ENCODE peak calls at places on chromosomes 12 and 14, in eight cellular contexts. Z is A549; D is bronchial epithelial cell; G is stimulated activated CD4-positive, alpha-beta T cell treated with anti-CD3 and anti-CD28 coated beads, Interleukin-4, amount 100 ng/mL, for 1 hour; L is cardiac fibroblast; Y is NAMALWA; T is OCI-M1; K is foreskin melanocyte. W is an unnamed sample.

GRCh38 chr12:119179335-119180021 is 747 bp downstream of the HSPB8 start:
- DNase-seq in K (no peak), T (no peak), G (no peak), Y (no peak), D (peak), L (peak), Z (peak), W (peak)

GRCh38 chr12:107122452-107122958 is 29.2 kb upstream of the CRY1 start:
- DNase-seq in L (no peak), K (no peak), G (no peak), D (no peak), Z (no peak), Y (no peak), T (no peak), W (no peak)

GRCh38 chr14:95527392-95528002 is 7.4 kb upstream of the GLRX5 start:
- DNase-seq in K (peak), T (peak), D (peak), Z (peak), Y (peak), L (peak), G (peak), W (peak)

GRCh38 chr12:125873031-125873430 is 807.8 kb downstream of the AACS start:
- DNase-seq in K (no peak), T (no peak), L (no peak), Z (no peak), G (no peak), Y (no peak), D (no peak), W (no peak)

GRCh38 chr12:38886064-38886463 is 19.3 kb downstream of the CPNE8 start:
- DNase-seq in Z (peak), Y (no peak), D (peak), K (no peak), T (peak), G (peak), L (peak), W (peak)

GRCh38 chr12:77993658-77994057 is 163.0 kb downstream of the NAV3 start:
- DNase-seq in G (no peak), T (no peak), Y (no peak), Z (no peak), K (no peak), D (no peak), L (no peak), W (no peak)

GRCh38 chr14:99325016-99325415 is 53.0 kb upstream of the BCL11B start:
- DNase-seq in D (no peak), Z (no peak), K (no peak), G (no peak), T (no peak), Y (no peak), L (no peak), W (no peak)

GRCh38 chr14:92973265-92973797 is 50.4 kb downstream of the CHGA start:
- DNase-seq in K (peak), Y (peak), L (peak), G (no peak), Z (peak), D (peak), T (peak), W (peak)

GRCh38 chr14:20460458-20461229 is 590 bp downstream of the PIP4P1 start:
- DNase-seq in K (no peak), D (no peak), G (peak), L (no peak), Y (peak), T (no peak), Z (no peak), W (peak)

GRCh38 chr12:843609-844008 is 91.2 kb downstream of the WNK1 start:
- DNase-seq in D (peak), K (no peak), Z (no peak), Y (no peak), T (no peak), L (peak), G (no peak), W (no peak)

GRCh38 chr12:74337951-74338350 is 199.7 kb upstream of the ATXN7L3B start:
- DNase-seq in K (no peak), T (no peak), L (peak), G (no peak), Z (peak), Y (no peak), D (peak), W (peak)

GRCh38 chr14:64880382-64881121 is 845 bp upstream of the SPTB start:
- DNase-seq in G (peak), D (no peak), Y (peak), L (no peak), K (no peak), Z (peak), T (peak), W (peak)

GRCh38 chr14:91377700-91378652 is 39.6 kb downstream of the CCDC88C start:
- DNase-seq in K (peak), G (peak), T (no peak), D (no peak), Y (no peak), Z (no peak), L (no peak), W (no peak)

W was measured in LoVo.